ENCODE peak calls at places on chromosome 13, in ten cellular contexts. Q is nephron progenitor cell; T is IMR-90; F is colonic mucosa; G is natural killer cell treated with Interleukin-12 subunit alpha and Interleukin-12 subunit beta and Interleukin-15 and Interleukin-18, amount 100 ng/mL, for 72 hours; I is activated naive CD8-positive, alpha-beta T cell treated with anti-CD3 and anti-CD28 coated beads, Interleukin-2, amount 50 U/mL, for 24 hours; U is PC-3; X is LHCN-M2; H is AG08396; J is HT-29. B is an unnamed sample.

GRCh38 chr13:27450921-27451461 is 627 bp upstream of the MTIF3 start:
- DNase-seq in Q (peak), T (peak), F (peak), G (no peak), I (peak), U (peak), X (peak), H (peak), J (peak), B (peak)

GRCh38 chr13:72025836-72026235 is 158.8 kb upstream of the DACH1 start:
- DNase-seq in Q (no peak), T (no peak), F (no peak), G (no peak), I (no peak), U (no peak), X (no peak), H (no peak), J (no peak), B (no peak)

GRCh38 chr13:101785858-101786257 is 333.4 kb downstream of the ITGBL1 start:
- DNase-seq in Q (peak), T (peak), F (no peak), G (no peak), I (no peak), U (peak), X (peak), H (peak), J (peak), B (peak)

GRCh38 chr13:49858183-49858856 is 65.8 kb upstream of the KPNA3 start:
- DNase-seq in Q (no peak), T (peak), F (no peak), G (no peak), I (no peak), U (peak), X (peak), H (peak), J (peak), B (no peak)

GRCh38 chr13:106401081-106401480 is 134.4 kb downstream of the EFNB2 start:
- DNase-seq in Q (no peak), T (no peak), F (no peak), G (no peak), I (no peak), U (no peak), X (no peak), H (no peak), J (no peak), B (no peak)

GRCh38 chr13:114089751-114090400 is 42.5 kb downstream of the RASA3 start:
- DNase-seq in Q (no peak), T (no peak), F (no peak), G (no peak), I (no peak), U (no peak), X (no peak), H (no peak), J (no peak), B (no peak)

GRCh38 chr13:32284927-32285632 is 30.1 kb downstream of the ZAR1L start:
- DNase-seq in Q (no peak), T (peak), F (no peak), G (no peak), I (no peak), U (peak), X (peak), H (peak), J (peak), B (no peak)

GRCh38 chr13:40801255-40802217 is 12.1 kb downstream of the SLC25A15 start:
- DNase-seq in Q (no peak), T (no peak), F (no peak), G (no peak), I (no peak), U (no peak), X (no peak), H (no peak), J (no peak), B (no peak)

GRCh38 chr13:106468207-106468606 is 67.3 kb downstream of the EFNB2 start:
- DNase-seq in Q (no peak), T (no peak), F (no peak), G (no peak), I (no peak), U (no peak), X (no peak), H (no peak), J (no peak), B (peak)

GRCh38 chr13:49441312-49441711 is 2.6 kb downstream of the CAB39L start:
- DNase-seq in Q (no peak), T (no peak), F (no peak), G (no peak), I (no peak), U (no peak), X (no peak), H (no peak), J (no peak), B (no peak)

GRCh38 chr13:46687810-46688209 is 109.2 kb downstream of the ESD start:
- DNase-seq in Q (no peak), T (peak), F (no peak), G (no peak), I (no peak), U (peak), X (peak), H (peak), J (peak), B (no peak)

GRCh38 chr13:68851026-68851425 is 1256.6 kb upstream of the ATXN8OS start:
- DNase-seq in Q (no peak), T (no peak), F (no peak), G (no peak), I (no peak), U (peak), X (no peak), H (no peak), J (peak), B (no peak)

GRCh38 chr13:50650936-50651638 is 192.4 kb downstream of the DLEU7 start:
- DNase-seq in Q (no peak), T (peak), F (no peak), G (no peak), I (no peak), U (no peak), X (peak), H (no peak), J (no peak), B (no peak)

GRCh38 chr13:66154981-66155380 is 1075.2 kb downstream of the PCDH9 start:
- DNase-seq in Q (no peak), T (peak), F (no peak), G (no peak), I (no peak), U (no peak), X (peak), H (no peak), J (no peak), B (no peak)

GRCh38 chr13:108322206-108322824 is 52.8 kb downstream of the TNFSF13B start:
- DNase-seq in Q (no peak), T (peak), F (no peak), G (no peak), I (no peak), U (peak), X (peak), H (peak), J (peak), B (peak)

GRCh38 chr13:30805603-30806011 is 70.3 kb downstream of the ALOX5AP start:
- DNase-seq in Q (peak), T (peak), F (no peak), G (no peak), I (no peak), U (no peak), X (no peak), H (no peak), J (peak), B (no peak)